ENCODE peak calls at places on chromosomes 1 and 21, in six cellular contexts. One of them, this sample, is unnamed.

GRCh38 chr1:237104096-237104495 is 62.1 kb downstream of the RYR2 start:
- DNase-seq in stomach: no peak
- DNase-seq in thoracic aorta: no peak
- DNase-seq in fibroblast of villous mesenchyme: no peak
- DNase-seq in coronary artery: no peak
- DNase-seq in WERI-Rb-1: no peak
- DNase-seq in this sample: no peak

GRCh38 chr1:54340434-54340833 is 65.8 kb downstream of the SSBP3 start:
- DNase-seq in stomach: no peak
- DNase-seq in thoracic aorta: no peak
- DNase-seq in fibroblast of villous mesenchyme: no peak
- DNase-seq in coronary artery: no peak
- DNase-seq in WERI-Rb-1: no peak
- DNase-seq in this sample: no peak

GRCh38 chr1:50570064-50570463 is 146.8 kb upstream of the DMRTA2 start:
- DNase-seq in stomach: no peak
- DNase-seq in thoracic aorta: no peak
- DNase-seq in fibroblast of villous mesenchyme: no peak
- DNase-seq in coronary artery: no peak
- DNase-seq in WERI-Rb-1: no peak
- DNase-seq in this sample: no peak

GRCh38 chr1:231679109-231679508 is 52.5 kb downstream of the DISC1 start:
- DNase-seq in stomach: no peak
- DNase-seq in thoracic aorta: no peak
- DNase-seq in fibroblast of villous mesenchyme: no peak
- DNase-seq in coronary artery: no peak
- DNase-seq in WERI-Rb-1: no peak
- DNase-seq in this sample: no peak

GRCh38 chr1:84889437-84889836 is 3.6 kb downstream of the LPAR3 start:
- DNase-seq in stomach: no peak
- DNase-seq in thoracic aorta: no peak
- DNase-seq in fibroblast of villous mesenchyme: no peak
- DNase-seq in coronary artery: no peak
- DNase-seq in WERI-Rb-1: no peak
- DNase-seq in this sample: no peak

GRCh38 chr1:178706467-178706866 is 18.6 kb upstream of the RALGPS2 start:
- DNase-seq in stomach: no peak
- DNase-seq in thoracic aorta: no peak
- DNase-seq in fibroblast of villous mesenchyme: peak
- DNase-seq in coronary artery: no peak
- DNase-seq in WERI-Rb-1: no peak
- DNase-seq in this sample: no peak

GRCh38 chr1:86487131-86487804 is 18.5 kb downstream of the CLCA1 start:
- DNase-seq in stomach: no peak
- DNase-seq in thoracic aorta: no peak
- DNase-seq in fibroblast of villous mesenchyme: peak
- DNase-seq in coronary artery: no peak
- DNase-seq in WERI-Rb-1: no peak
- DNase-seq in this sample: no peak

GRCh38 chr1:231631717-231632116 is 5.1 kb downstream of the DISC1 start:
- DNase-seq in stomach: no peak
- DNase-seq in thoracic aorta: no peak
- DNase-seq in fibroblast of villous mesenchyme: no peak
- DNase-seq in coronary artery: no peak
- DNase-seq in WERI-Rb-1: no peak
- DNase-seq in this sample: no peak

GRCh38 chr1:27436204-27437159 is 44.1 kb downstream of the GPR3 start:
- DNase-seq in stomach: no peak
- DNase-seq in thoracic aorta: no peak
- DNase-seq in fibroblast of villous mesenchyme: peak
- DNase-seq in coronary artery: no peak
- DNase-seq in WERI-Rb-1: no peak
- DNase-seq in this sample: no peak

GRCh38 chr1:67939176-67939751 is 106.0 kb upstream of the GNG12 start:
- DNase-seq in stomach: no peak
- DNase-seq in thoracic aorta: no peak
- DNase-seq in fibroblast of villous mesenchyme: no peak
- DNase-seq in coronary artery: no peak
- DNase-seq in WERI-Rb-1: no peak
- DNase-seq in this sample: no peak

GRCh38 chr21:46116846-46117585 is 19.1 kb downstream of the COL6A2 start:
- DNase-seq in stomach: no peak
- DNase-seq in thoracic aorta: no peak
- DNase-seq in fibroblast of villous mesenchyme: peak
- DNase-seq in coronary artery: peak
- DNase-seq in WERI-Rb-1: peak
- DNase-seq in this sample: peak

GRCh38 chr1:176858421-176858916 is 306.0 kb downstream of the ASTN1 start:
- DNase-seq in stomach: no peak
- DNase-seq in thoracic aorta: no peak
- DNase-seq in fibroblast of villous mesenchyme: no peak
- DNase-seq in coronary artery: no peak
- DNase-seq in WERI-Rb-1: no peak
- DNase-seq in this sample: no peak

GRCh38 chr1:118841521-118841920 is 146.6 kb downstream of the TBX15 start:
- DNase-seq in stomach: no peak
- DNase-seq in thoracic aorta: no peak
- DNase-seq in fibroblast of villous mesenchyme: no peak
- DNase-seq in coronary artery: no peak
- DNase-seq in WERI-Rb-1: no peak
- DNase-seq in this sample: no peak

GRCh38 chr1:53473463-53473862 is 14.3 kb downstream of the DMRTB1 start:
- DNase-seq in stomach: no peak
- DNase-seq in thoracic aorta: no peak
- DNase-seq in fibroblast of villous mesenchyme: no peak
- DNase-seq in coronary artery: no peak
- DNase-seq in WERI-Rb-1: no peak
- DNase-seq in this sample: no peak

GRCh38 chr1:114671011-114671938 is 1.4 kb upstream of the DENND2C start:
- DNase-seq in stomach: no peak
- DNase-seq in thoracic aorta: no peak
- DNase-seq in fibroblast of villous mesenchyme: peak
- DNase-seq in coronary artery: no peak
- DNase-seq in WERI-Rb-1: no peak
- DNase-seq in this sample: no peak

GRCh38 chr21:29486306-29486705 is 187.6 kb downstream of the BACH1 start:
- DNase-seq in stomach: no peak
- DNase-seq in thoracic aorta: no peak
- DNase-seq in fibroblast of villous mesenchyme: no peak
- DNase-seq in coronary artery: no peak
- DNase-seq in WERI-Rb-1: no peak
- DNase-seq in this sample: no peak

GRCh38 chr1:231557898-231558710 is 29.6 kb downstream of the TSNAX start:
- DNase-seq in stomach: no peak
- DNase-seq in thoracic aorta: no peak
- DNase-seq in fibroblast of villous mesenchyme: peak
- DNase-seq in coronary artery: no peak
- DNase-seq in WERI-Rb-1: no peak
- DNase-seq in this sample: no peak

GRCh38 chr1:154186177-154186576 is 5.7 kb downstream of the TPM3 start:
- DNase-seq in stomach: peak
- DNase-seq in thoracic aorta: no peak
- DNase-seq in fibroblast of villous mesenchyme: peak
- DNase-seq in coronary artery: no peak
- DNase-seq in WERI-Rb-1: peak
- DNase-seq in this sample: peak

GRCh38 chr1:220093361-220094015 is 444 bp upstream of the IARS2 start:
- DNase-seq in stomach: no peak
- DNase-seq in thoracic aorta: peak
- DNase-seq in fibroblast of villous mesenchyme: peak
- DNase-seq in coronary artery: no peak
- DNase-seq in WERI-Rb-1: no peak
- DNase-seq in this sample: no peak

GRCh38 chr1:46342084-46342656 is 1.6 kb downstream of the NSUN4 start:
- DNase-seq in stomach: no peak
- DNase-seq in thoracic aorta: no peak
- DNase-seq in fibroblast of villous mesenchyme: peak
- DNase-seq in coronary artery: no peak
- DNase-seq in WERI-Rb-1: no peak
- DNase-seq in this sample: no peak

GRCh38 chr21:42216726-42217572 is 2.0 kb upstream of the ABCG1 start:
- DNase-seq in stomach: peak
- DNase-seq in thoracic aorta: no peak
- DNase-seq in fibroblast of villous mesenchyme: no peak
- DNase-seq in coronary artery: peak
- DNase-seq in WERI-Rb-1: no peak
- DNase-seq in this sample: no peak
- TF ChIP-seq CTCF in stomach: no peak
- TF ChIP-seq CTCF in thoracic aorta: no peak
- TF ChIP-seq CTCF in fibroblast of villous mesenchyme: no peak
- TF ChIP-seq CTCF in coronary artery: no peak
- TF ChIP-seq CTCF in WERI-Rb-1: no peak
- TF ChIP-seq CTCF in this sample: no peak

GRCh38 chr1:1322418-1322817 is 2.0 kb downstream of the INTS11 start:
- DNase-seq in stomach: no peak
- DNase-seq in thoracic aorta: no peak
- DNase-seq in fibroblast of villous mesenchyme: no peak
- DNase-seq in coronary artery: no peak
- DNase-seq in WERI-Rb-1: no peak
- DNase-seq in this sample: no peak

GRCh38 chr1:1325288-1326074 is 879 bp downstream of the CPTP start:
- DNase-seq in stomach: peak
- DNase-seq in thoracic aorta: no peak
- DNase-seq in fibroblast of villous mesenchyme: no peak
- DNase-seq in coronary artery: no peak
- DNase-seq in WERI-Rb-1: no peak
- DNase-seq in this sample: no peak

GRCh38 chr1:1322952-1323351 is 1.5 kb downstream of the INTS11 start:
- DNase-seq in stomach: no peak
- DNase-seq in thoracic aorta: no peak
- DNase-seq in fibroblast of villous mesenchyme: no peak
- DNase-seq in coronary artery: no peak
- DNase-seq in WERI-Rb-1: no peak
- DNase-seq in this sample: no peak

GRCh38 chr1:1324524-1325287 is at the start of the genes CPTP and INTS11:
- DNase-seq in stomach: peak
- DNase-seq in thoracic aorta: peak
- DNase-seq in fibroblast of villous mesenchyme: peak
- DNase-seq in coronary artery: peak
- DNase-seq in WERI-Rb-1: peak
- DNase-seq in this sample: peak

GRCh38 chr1:1324084-1324523 is 356 bp downstream of the INTS11 start:
- DNase-seq in stomach: no peak
- DNase-seq in thoracic aorta: no peak
- DNase-seq in fibroblast of villous mesenchyme: no peak
- DNase-seq in coronary artery: no peak
- DNase-seq in WERI-Rb-1: no peak
- DNase-seq in this sample: no peak
- TF ChIP-seq CTCF in stomach: no peak
- TF ChIP-seq CTCF in thoracic aorta: no peak
- TF ChIP-seq CTCF in fibroblast of villous mesenchyme: no peak
- TF ChIP-seq CTCF in coronary artery: no peak
- TF ChIP-seq CTCF in WERI-Rb-1: no peak
- TF ChIP-seq CTCF in this sample: no peak

GRCh38 chr1:206933333-206933945 is 11.7 kb upstream of the FCMR start:
- DNase-seq in stomach: peak
- DNase-seq in thoracic aorta: no peak
- DNase-seq in fibroblast of villous mesenchyme: peak
- DNase-seq in coronary artery: no peak
- DNase-seq in WERI-Rb-1: peak
- DNase-seq in this sample: no peak

GRCh38 chr1:206929509-206929908 is 7.8 kb upstream of the FCMR start:
- DNase-seq in stomach: no peak
- DNase-seq in thoracic aorta: no peak
- DNase-seq in fibroblast of villous mesenchyme: no peak
- DNase-seq in coronary artery: no peak
- DNase-seq in WERI-Rb-1: no peak
- DNase-seq in this sample: no peak

GRCh38 chr1:206932271-206932670 is 10.5 kb upstream of the FCMR start:
- DNase-seq in stomach: no peak
- DNase-seq in thoracic aorta: no peak
- DNase-seq in fibroblast of villous mesenchyme: no peak
- DNase-seq in coronary artery: no peak
- DNase-seq in WERI-Rb-1: no peak
- DNase-seq in this sample: no peak

GRCh38 chr1:206930210-206930798 is 8.6 kb upstream of the FCMR start:
- DNase-seq in stomach: no peak
- DNase-seq in thoracic aorta: no peak
- DNase-seq in fibroblast of villous mesenchyme: no peak
- DNase-seq in coronary artery: no peak
- DNase-seq in WERI-Rb-1: no peak
- DNase-seq in this sample: no peak

GRCh38 chr1:206931709-206932108 is 10.0 kb upstream of the FCMR start:
- DNase-seq in stomach: no peak
- DNase-seq in thoracic aorta: no peak
- DNase-seq in fibroblast of villous mesenchyme: no peak
- DNase-seq in coronary artery: no peak
- DNase-seq in WERI-Rb-1: peak
- DNase-seq in this sample: no peak
- TF ChIP-seq CTCF in stomach: no peak
- TF ChIP-seq CTCF in thoracic aorta: no peak
- TF ChIP-seq CTCF in fibroblast of villous mesenchyme: peak
- TF ChIP-seq CTCF in coronary artery: no peak
- TF ChIP-seq CTCF in WERI-Rb-1: peak
- TF ChIP-seq CTCF in this sample: peak

DNA sequence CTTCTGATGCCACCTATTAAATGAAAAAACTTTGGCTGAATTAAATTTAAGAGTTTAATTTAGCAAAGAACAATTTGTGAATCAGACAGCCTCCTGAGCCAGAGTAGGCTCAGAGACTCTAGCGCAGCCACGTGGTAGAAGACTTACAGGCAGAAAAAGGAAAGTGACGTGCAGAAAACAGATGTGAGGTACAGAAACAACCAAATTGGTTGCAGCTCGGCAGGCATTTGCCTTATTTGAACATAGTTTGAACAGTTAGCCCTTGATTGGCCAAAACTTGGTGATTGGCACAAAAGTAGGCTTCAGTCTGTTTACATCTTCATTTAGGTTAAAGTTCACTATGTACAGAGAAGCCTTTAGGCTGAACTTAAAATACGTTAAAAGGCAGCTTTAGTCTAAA is 22.9 kb downstream of the TCP10L start:
- DNase-seq in stomach: peak
- DNase-seq in thoracic aorta: peak
- DNase-seq in fibroblast of villous mesenchyme: peak
- DNase-seq in coronary artery: no peak
- DNase-seq in WERI-Rb-1: no peak
- DNase-seq in this sample: no peak
- TF ChIP-seq CTCF in stomach: peak
- TF ChIP-seq CTCF in thoracic aorta: peak
- TF ChIP-seq CTCF in fibroblast of villous mesenchyme: peak
- TF ChIP-seq CTCF in coronary artery: no peak
- TF ChIP-seq CTCF in WERI-Rb-1: peak
- TF ChIP-seq CTCF in this sample: peak

GRCh38 chr21:34514576-34515135 is 2.6 kb upstream of the KCNE1 start:
- DNase-seq in stomach: no peak
- DNase-seq in thoracic aorta: no peak
- DNase-seq in fibroblast of villous mesenchyme: no peak
- DNase-seq in coronary artery: no peak
- DNase-seq in WERI-Rb-1: no peak
- DNase-seq in this sample: no peak

GRCh38 chr21:34519013-34519412 is 7.0 kb upstream of the KCNE1 start:
- DNase-seq in stomach: no peak
- DNase-seq in thoracic aorta: no peak
- DNase-seq in fibroblast of villous mesenchyme: no peak
- DNase-seq in coronary artery: no peak
- DNase-seq in WERI-Rb-1: no peak
- DNase-seq in this sample: no peak

GRCh38 chr21:34519694-34520093 is 7.7 kb upstream of the KCNE1 start:
- DNase-seq in stomach: no peak
- DNase-seq in thoracic aorta: no peak
- DNase-seq in fibroblast of villous mesenchyme: no peak
- DNase-seq in coronary artery: no peak
- DNase-seq in WERI-Rb-1: no peak
- DNase-seq in this sample: no peak

GRCh38 chr21:34517039-34517438 is 5.0 kb upstream of the KCNE1 start:
- DNase-seq in stomach: no peak
- DNase-seq in thoracic aorta: no peak
- DNase-seq in fibroblast of villous mesenchyme: no peak
- DNase-seq in coronary artery: no peak
- DNase-seq in WERI-Rb-1: no peak
- DNase-seq in this sample: no peak

GRCh38 chr21:34517491-34518245 is 5.7 kb upstream of the KCNE1 start:
- DNase-seq in stomach: no peak
- DNase-seq in thoracic aorta: no peak
- DNase-seq in fibroblast of villous mesenchyme: no peak
- DNase-seq in coronary artery: no peak
- DNase-seq in WERI-Rb-1: no peak
- DNase-seq in this sample: no peak
- TF ChIP-seq CTCF in stomach: no peak
- TF ChIP-seq CTCF in thoracic aorta: no peak
- TF ChIP-seq CTCF in fibroblast of villous mesenchyme: peak
- TF ChIP-seq CTCF in coronary artery: no peak
- TF ChIP-seq CTCF in WERI-Rb-1: peak
- TF ChIP-seq CTCF in this sample: peak

This sample was measured in type B pancreatic cell.